ENCODE peak calls at places on chromosomes 6 and 20, in five cellular contexts. X is cardiac muscle cell, L is AG04450, U is A549, P is HepG2. F is an unnamed sample.

GRCh38 chr6:55866110-55866509 is 9.3 kb downstream of the BMP5 start:
- DNase-seq in X (no peak), L (no peak), U (no peak), P (no peak), F (no peak)

GRCh38 chr6:90406142-90406794 is 109.6 kb upstream of the BACH2 start:
- DNase-seq in X (peak; percentile 52), L (peak; percentile 36), U (peak; percentile 39), P (peak; percentile 35), F (no peak)

GRCh38 chr20:47271216-47271615 is 85.3 kb downstream of the ZMYND8 start:
- DNase-seq in X (no peak), L (no peak), U (no peak), P (no peak), F (no peak)

GRCh38 chr6:71404145-71404966 is 115.7 kb downstream of the OGFRL1 start:
- DNase-seq in X (peak; percentile 88), L (peak; percentile 38), U (peak; percentile 85), P (peak; percentile 79), F (no peak)

GRCh38 chr6:43368517-43369160 is 808 bp downstream of the ZNF318 start:
- DNase-seq in X (peak; percentile 55), L (no peak), U (peak; percentile 9), P (peak; percentile 29), F (peak; percentile 40)

GRCh38 chr6:36336779-36337194 is at the start of gene BNIP5:
- DNase-seq in X (no peak), L (no peak), U (no peak), P (no peak), F (no peak)

GRCh38 chr6:35710241-35710847 is 21.6 kb upstream of the FKBP5 start:
- DNase-seq in X (no peak), L (no peak), U (no peak), P (no peak), F (no peak)

GRCh38 chr6:147154454-147154853 is 49.8 kb upstream of the STXBP5 start:
- DNase-seq in X (no peak), L (no peak), U (peak; percentile 70), P (peak; percentile 9), F (no peak)

GRCh38 chr20:21684671-21685070 is 20.8 kb upstream of the PAX1 start:
- DNase-seq in X (no peak), L (no peak), U (no peak), P (no peak), F (no peak)

GRCh38 chr20:52972190-52972937 is at the start of gene TSHZ2:
- DNase-seq in X (peak; percentile 72), L (no peak), U (peak; percentile 4), P (peak; percentile 24), F (peak; percentile 33)

GRCh38 chr20:33387177-33387576 is 14.1 kb downstream of the CDK5RAP1 start:
- DNase-seq in X (peak; percentile 63), L (no peak), U (peak; percentile 85), P (no peak), F (no peak)

GRCh38 chr20:33909331-33909921 is 84.3 kb upstream of the RALY start:
- DNase-seq in X (peak; percentile 99), L (peak; percentile 84), U (peak; percentile 61), P (peak; percentile 99), F (peak; percentile 69)

GRCh38 chr6:107116328-107116892 is 1.1 kb upstream of the BEND3 start:
- DNase-seq in X (peak; percentile 19), L (no peak), U (peak; percentile 18), P (no peak), F (peak; percentile 34)

GRCh38 chr6:25132934-25133333 is 146.2 kb upstream of the CARMIL1 start:
- DNase-seq in X (no peak), L (no peak), U (no peak), P (no peak), F (no peak)

GRCh38 chr6:137044366-137045220 is at the start of gene IL20RA:
- DNase-seq in X (peak; percentile 15), L (no peak), U (no peak), P (no peak), F (peak; percentile 58)

GRCh38 chr20:26209171-26209941 is 512.7 kb upstream of the ZNF337 start:
- DNase-seq in X (peak; percentile 27), L (no peak), U (no peak), P (no peak), F (no peak)

GRCh38 chr6:57174511-57174907 is 2.4 kb downstream of the BAG2 start:
- DNase-seq in X (no peak), L (no peak), U (no peak), P (no peak), F (no peak)

GRCh38 chr20:1633535-1633934 is 13.7 kb upstream of the SIRPB1 start:
- DNase-seq in X (peak; percentile 29), L (no peak), U (peak; percentile 19), P (peak; percentile 66), F (no peak)

GRCh38 chr20:49283176-49283702 is 5.4 kb upstream of the ZNFX1 start:
- DNase-seq in X (no peak), L (no peak), U (no peak), P (no peak), F (no peak)

GRCh38 chr6:21137708-21138358 is 455.7 kb upstream of the SOX4 start:
- DNase-seq in X (peak; percentile 38), L (peak; percentile 16), U (no peak), P (no peak), F (no peak)

GRCh38 chr6:34517966-34518365 is 38.2 kb downstream of the SPDEF start:
- DNase-seq in X (no peak), L (no peak), U (no peak), P (no peak), F (no peak)

GRCh38 chr6:30175765-30176164 is 12.4 kb downstream of the TRIM15 start:
- DNase-seq in X (no peak), L (no peak), U (no peak), P (no peak), F (no peak)

GRCh38 chr6:83153958-83154357 is 39.1 kb downstream of the PGM3 start:
- DNase-seq in X (peak; percentile 21), L (no peak), U (no peak), P (no peak), F (no peak)

GRCh38 chr6:21357262-21357661 is 236.3 kb upstream of the SOX4 start:
- DNase-seq in X (no peak), L (no peak), U (no peak), P (no peak), F (no peak)

GRCh38 chr20:22575087-22575721 is 9.2 kb downstream of the FOXA2 start:
- DNase-seq in X (no peak), L (no peak), U (peak; percentile 38), P (peak; percentile 23), F (no peak)

GRCh38 chr6:86782328-86782727 is 155.0 kb upstream of the HTR1E start:
- DNase-seq in X (no peak), L (no peak), U (no peak), P (no peak), F (no peak)

GRCh38 chr6:158417760-158418098 is 105.5 kb downstream of the TULP4 start:
- DNase-seq in X (peak; percentile 76), L (no peak), U (no peak), P (no peak), F (no peak)

GRCh38 chr20:46406200-46406985 is at the start of gene ELMO2:
- DNase-seq in X (peak; percentile 99), L (peak; percentile 90), U (peak; percentile 95), P (peak; percentile 99), F (peak; percentile 98)

GRCh38 chr6:41073968-41074691 is 1.4 kb downstream of the NFYA start:
- DNase-seq in X (peak; percentile 33), L (no peak), U (no peak), P (no peak), F (no peak)

GRCh38 chr6:50724381-50725124 is 11.2 kb downstream of the TFAP2D start:
- DNase-seq in X (no peak), L (no peak), U (no peak), P (no peak), F (no peak)

GRCh38 chr6:42727627-42728026 is 5.2 kb upstream of the PRPH2 start:
- DNase-seq in X (peak; percentile 38), L (no peak), U (no peak), P (no peak), F (no peak)

GRCh38 chr6:107786709-107787588 is 37.2 kb downstream of the SCML4 start:
- DNase-seq in X (no peak), L (no peak), U (no peak), P (no peak), F (no peak)

GRCh38 chr6:111992851-111993250 is 61.1 kb upstream of the CCN6 start:
- DNase-seq in X (no peak), L (no peak), U (no peak), P (no peak), F (no peak)

GRCh38 chr6:135537782-135538301 is 40.3 kb upstream of the AHI1 start:
- DNase-seq in X (peak; percentile 75), L (no peak), U (peak; percentile 20), P (no peak), F (no peak)

GRCh38 chr6:135534773-135535380 is 37.3 kb upstream of the AHI1 start:
- DNase-seq in X (peak; percentile 28), L (no peak), U (no peak), P (no peak), F (no peak)

GRCh38 chr6:135532559-135532958 is 35.0 kb upstream of the AHI1 start:
- DNase-seq in X (no peak), L (no peak), U (no peak), P (no peak), F (no peak)

GRCh38 chr6:135535989-135536414 is 38.5 kb upstream of the AHI1 start:
- DNase-seq in X (peak; percentile 93), L (peak; percentile 94), U (peak; percentile 63), P (peak; percentile 40), F (no peak)

GRCh38 chr6:135531954-135532490 is 34.5 kb upstream of the AHI1 start:
- DNase-seq in X (no peak), L (no peak), U (no peak), P (no peak), F (no peak)
- H3K4me3 ChIP-seq in X (no peak overlapping the region), L (no peak overlapping the region), U (no peak overlapping the region), P (no peak overlapping the region), F (no peak overlapping the region)

GRCh38 chr6:829646-830045 is 136.7 kb upstream of the EXOC2 start:
- DNase-seq in X (no peak), L (no peak), U (no peak), P (no peak), F (no peak)

GRCh38 chr6:834190-834589 is 141.3 kb upstream of the EXOC2 start:
- DNase-seq in X (no peak), L (no peak), U (no peak), P (no peak), F (no peak)

GRCh38 chr6:827431-827830 is 134.5 kb upstream of the EXOC2 start:
- DNase-seq in X (no peak), L (no peak), U (no peak), P (no peak), F (no peak)

GRCh38 chr6:834879-835278 is 141.9 kb upstream of the EXOC2 start:
- DNase-seq in X (no peak), L (no peak), U (no peak), P (no peak), F (no peak)

GRCh38 chr6:830667-831327 is 137.9 kb upstream of the EXOC2 start:
- DNase-seq in X (no peak), L (no peak), U (no peak), P (no peak), F (no peak)
- H3K9me3 ChIP-seq in X (no peaks in the 10 kb centered on the region), L (peaks cover 6% of the 10 kb centered on the region), U (peaks cover 3% of the 10 kb centered on the region), P (peaks cover 4% of the 10 kb centered on the region), F (peaks cover 5% of the 10 kb centered on the region)

GRCh38 chr20:45329497-45330319 is 18.5 kb downstream of the SDC4 start:
- DNase-seq in X (no peak), L (no peak), U (no peak), P (no peak), F (peak; percentile 61)
- TF ChIP-seq CTCF in X (no peak), L (peak; percentile 18), U (no peak), P (no peak), F (no peak)

GRCh38 chr6:28656715-28657114 is 131.0 kb downstream of the GPX5 start:
- DNase-seq in X (no peak), L (no peak), U (no peak), P (no peak), F (no peak)
- H3K4me3 ChIP-seq in X (no peak overlapping the region), L (no peak overlapping the region), U (no peak overlapping the region), P (no peak overlapping the region), F (no peak overlapping the region)